ENCODE peak calls at places on chromosomes 3 and 15, in six cellular contexts. O is HepG2, L is GM12878, I is A549, G is endothelial cell of umbilical vein, H is K562. U is an unnamed sample.

GRCh38 chr3:63279000-63279366 is 875 bp downstream of the SYNPR start:
- DNase-seq in O (no peak), L (no peak), I (no peak), G (no peak), H (no peak), U (no peak)

GRCh38 chr3:50617096-50617791 is at the start of gene MAPKAPK3:
- DNase-seq in O (peak), L (no peak), I (no peak), G (peak), H (no peak), U (peak)

GRCh38 chr3:143825513-143825912 is 22.8 kb downstream of the SLC9A9 start:
- DNase-seq in O (no peak), L (peak), I (no peak), G (peak), H (no peak), U (no peak)

GRCh38 chr15:99424978-99425665 is 140.7 kb upstream of the MEF2A start:
- DNase-seq in O (peak), L (no peak), I (no peak), G (peak), H (no peak), U (peak)

GRCh38 chr3:186997061-186998054 is 67.0 kb downstream of the ST6GAL1 start:
- DNase-seq in O (no peak), L (no peak), I (no peak), G (no peak), H (peak), U (no peak)

GRCh38 chr3:101695779-101696372 is 9.4 kb upstream of the RPL24 start:
- DNase-seq in O (peak), L (no peak), I (peak), G (peak), H (peak), U (peak)

GRCh38 chr15:83999396-84000120 is 236.0 kb upstream of the GOLGA6L4 start:
- DNase-seq in O (no peak), L (no peak), I (no peak), G (no peak), H (no peak), U (no peak)

GRCh38 chr3:52205727-52206372 is 7.9 kb downstream of the ALAS1 start:
- DNase-seq in O (no peak), L (no peak), I (no peak), G (no peak), H (no peak), U (no peak)

GRCh38 chr3:59480486-59480995 is 430.7 kb upstream of the CFAP20DC start:
- DNase-seq in O (no peak), L (peak), I (no peak), G (no peak), H (no peak), U (peak)

GRCh38 chr3:132432639-132433038 is 15.3 kb downstream of the DNAJC13 start:
- DNase-seq in O (no peak), L (no peak), I (peak), G (peak), H (peak), U (peak)

GRCh38 chr3:110341047-110341446 is 730.6 kb upstream of the NECTIN3 start:
- DNase-seq in O (no peak), L (no peak), I (no peak), G (no peak), H (no peak), U (no peak)

GRCh38 chr3:116034797-116035196 is 410.5 kb downstream of the LSAMP start:
- DNase-seq in O (no peak), L (no peak), I (no peak), G (no peak), H (no peak), U (no peak)

GRCh38 chr15:88623061-88623460 is 1.9 kb downstream of the AEN start:
- DNase-seq in O (peak), L (no peak), I (peak), G (peak), H (no peak), U (peak)

GRCh38 chr15:65525622-65526021 is 4.6 kb upstream of the HACD3 start:
- DNase-seq in O (no peak), L (no peak), I (no peak), G (peak), H (no peak), U (no peak)

GRCh38 chr15:78374436-78375393 is 34.6 kb downstream of the CRABP1 start:
- DNase-seq in O (peak), L (no peak), I (peak), G (no peak), H (no peak), U (peak)

GRCh38 chr3:15979490-15979889 is 181.7 kb upstream of the ANKRD28 start:
- DNase-seq in O (no peak), L (no peak), I (no peak), G (no peak), H (no peak), U (peak)

GRCh38 chr3:143110371-143110770 is 9.2 kb upstream of the CHST2 start:
- DNase-seq in O (no peak), L (no peak), I (no peak), G (no peak), H (no peak), U (no peak)

GRCh38 chr3:182837855-182838454 is 44.7 kb downstream of the ATP11B start:
- DNase-seq in O (peak), L (no peak), I (peak), G (peak), H (no peak), U (peak)
- TF ChIP-seq CTCF in O (peak), L (peak), I (peak), G (peak), H (no peak), U (no peak)

DNA sequence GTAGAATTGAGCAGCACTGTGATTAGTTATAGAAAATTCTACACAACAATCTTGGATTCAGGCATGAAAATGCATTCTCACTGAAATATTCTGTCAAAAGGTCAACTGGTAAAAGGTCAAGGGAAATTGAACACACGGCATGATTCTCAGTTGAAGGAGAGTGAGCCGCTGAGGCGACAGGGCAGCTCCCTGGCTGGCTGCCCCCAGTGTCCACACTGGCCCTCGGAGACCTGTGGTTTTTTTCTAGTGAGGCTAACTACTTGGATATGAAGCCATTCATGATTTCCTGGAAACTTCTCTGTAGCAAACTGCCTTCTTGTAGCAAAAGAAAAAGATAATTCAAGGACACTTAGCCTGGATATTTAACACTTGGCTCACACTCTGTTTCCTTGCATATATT is 37.2 kb downstream of the AADACL2 start:
- DNase-seq in O (peak), L (no peak), I (peak), G (peak), H (no peak), U (peak)
- TF ChIP-seq MAX in O (no peak), L (no peak), I (peak), G (no peak), H (no peak), U (no peak)

GRCh38 chr3:188279696-188280398 is 125.9 kb downstream of the LPP start:
- DNase-seq in O (no peak), L (no peak), I (no peak), G (no peak), H (no peak), U (no peak)

GRCh38 chr3:188284455-188285212 is 130.7 kb downstream of the LPP start:
- DNase-seq in O (no peak), L (no peak), I (no peak), G (no peak), H (no peak), U (no peak)

GRCh38 chr3:188280627-188281026 is 126.7 kb downstream of the LPP start:
- DNase-seq in O (no peak), L (no peak), I (no peak), G (no peak), H (no peak), U (no peak)

GRCh38 chr3:188283347-188283746 is 129.4 kb downstream of the LPP start:
- DNase-seq in O (peak), L (no peak), I (no peak), G (no peak), H (no peak), U (peak)

GRCh38 chr3:188282871-188283270 is 128.9 kb downstream of the LPP start:
- DNase-seq in O (no peak), L (no peak), I (no peak), G (no peak), H (no peak), U (no peak)
- TF ChIP-seq MYC in O (no peak), L (no peak), I (no peak), G (no peak), H (no peak), U (no peak)

GRCh38 chr3:196694202-196694638 is 17.8 kb downstream of the CEP19 start:
- DNase-seq in O (no peak), L (no peak), I (peak), G (no peak), H (no peak), U (peak)
- TF ChIP-seq CTCF in O (no peak), L (peak), I (no peak), G (no peak), H (no peak), U (no peak)

GRCh38 chr3:154126651-154127050 is 5.5 kb downstream of the ARHGEF26 start:
- DNase-seq in O (no peak), L (no peak), I (no peak), G (no peak), H (no peak), U (no peak)
- TF ChIP-seq MAX in O (no peak), L (no peak), I (no peak), G (no peak), H (no peak), U (no peak)

DNA sequence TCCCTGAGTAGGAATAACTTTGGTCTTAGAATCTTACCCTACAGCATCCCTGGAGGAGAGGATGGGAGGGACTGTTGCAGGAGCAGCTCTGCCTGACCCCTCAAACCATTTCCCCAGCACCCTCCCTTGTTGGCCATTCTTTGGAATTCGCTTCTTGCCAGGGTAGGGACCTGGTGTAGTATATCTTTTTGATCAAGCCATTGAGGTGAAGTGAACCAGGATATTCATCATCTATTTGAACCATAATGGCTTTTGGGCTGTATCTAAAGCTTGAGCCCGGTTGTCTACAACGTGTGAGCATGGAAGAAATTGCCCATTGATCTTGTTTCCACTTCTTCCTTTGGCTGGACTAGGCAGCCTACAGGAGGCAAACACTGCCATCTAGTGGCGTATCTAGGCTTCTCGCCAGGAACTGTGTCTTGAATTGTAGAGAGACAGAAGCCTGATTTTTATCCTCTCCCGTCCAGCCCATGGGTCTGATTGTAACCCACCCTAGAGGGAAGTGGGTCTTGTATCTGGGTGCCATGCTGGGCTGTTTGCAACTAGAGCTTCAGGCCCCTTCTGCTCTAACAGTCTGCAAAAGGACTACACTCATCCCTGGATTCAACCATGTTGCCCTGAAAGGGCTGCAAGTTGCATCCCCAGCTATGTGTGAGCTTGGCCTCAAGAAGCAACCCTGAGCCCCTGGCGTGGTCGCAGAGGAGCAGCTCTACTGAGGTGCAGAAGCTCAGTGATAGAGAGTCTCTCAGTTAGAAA is 170.4 kb upstream of the UMPS start:
- DNase-seq in O (peak), L (no peak), I (peak), G (peak), H (peak), U (peak)
- TF ChIP-seq MYC in O (no peak), L (no peak), I (no peak), G (no peak), H (no peak), U (no peak)

DNA sequence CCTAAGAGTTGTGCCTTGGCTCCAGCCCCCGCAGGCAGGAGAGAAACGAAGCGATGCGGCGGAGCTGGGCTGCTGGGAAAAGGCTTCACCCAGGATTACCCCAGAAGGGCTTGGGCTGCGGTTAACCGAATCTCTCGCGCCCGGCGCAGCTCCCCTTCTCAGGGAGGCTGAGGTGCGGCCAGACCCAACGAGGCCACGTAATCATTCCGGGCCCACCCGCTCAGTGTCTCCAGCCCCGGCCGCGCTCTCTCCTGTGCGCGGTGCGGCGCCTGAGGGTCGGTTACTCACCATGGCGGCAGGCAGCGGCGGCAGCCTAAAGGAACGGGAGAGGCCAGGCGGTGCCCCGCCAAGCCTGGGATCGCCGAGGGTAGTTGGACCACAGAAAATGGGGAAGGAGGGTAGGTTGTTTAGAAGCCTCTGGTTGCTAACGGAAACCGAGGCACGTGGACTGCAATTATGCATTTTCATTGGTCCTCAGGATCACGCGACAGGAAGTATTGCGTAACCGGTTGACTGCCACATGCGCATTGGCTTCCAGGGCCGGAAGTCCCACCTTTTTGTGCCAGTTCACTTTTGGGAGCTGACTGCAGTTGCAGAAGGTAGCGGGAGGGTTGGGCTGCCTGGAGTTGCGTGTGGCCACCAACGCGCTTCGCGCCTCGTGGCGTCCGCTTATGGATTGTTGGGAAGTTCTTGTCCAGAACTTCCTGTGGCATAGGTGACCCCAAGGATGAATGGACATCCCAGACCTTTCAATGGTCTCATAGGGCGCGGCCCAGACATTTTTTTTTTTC is at the start of gene LZTFL1:
- DNase-seq in O (peak), L (peak), I (peak), G (peak), H (peak), U (peak)
- TF ChIP-seq CTCF in O (no peak), L (no peak), I (no peak), G (no peak), H (no peak), U (no peak)

GRCh38 chr15:77019476-77020331 is 24.8 kb downstream of the PSTPIP1 start:
- DNase-seq in O (no peak), L (no peak), I (no peak), G (no peak), H (no peak), U (peak)
- TF ChIP-seq MAX in O (no peak), L (no peak), I (no peak), G (no peak), H (no peak), U (no peak)